ENCODE peak calls at places on chromosome 11, in four cellular contexts. One of them, this sample, is unnamed. For H3K9me3, the result is how much of the 10 kb centered on the place peaks cover.

GRCh38 chr11:9853929-9854557 is 190.2 kb downstream of the SWAP70 start:
- DNase-seq in A549: no peak
- DNase-seq in ovary: no peak
- DNase-seq in transverse colon: no peak
- DNase-seq in this sample: no peak

GRCh38 chr11:78586452-78587046 is 11.9 kb upstream of the NARS2 start:
- DNase-seq in transverse colon: no peak
- DNase-seq in ovary: no peak
- DNase-seq in A549: peak
- DNase-seq in this sample: no peak

GRCh38 chr11:2103666-2104523 is 35.3 kb downstream of the IGF2 start:
- DNase-seq in ovary: peak
- DNase-seq in transverse colon: no peak
- DNase-seq in A549: no peak
- DNase-seq in this sample: no peak

GRCh38 chr11:78101073-78101472 is 21.4 kb upstream of the NDUFC2 start:
- DNase-seq in A549: no peak
- DNase-seq in transverse colon: no peak
- DNase-seq in ovary: no peak
- DNase-seq in this sample: no peak

GRCh38 chr11:64331569-64332371 is 8.2 kb upstream of the CCDC88B start:
- DNase-seq in transverse colon: peak
- DNase-seq in A549: peak
- DNase-seq in ovary: no peak
- DNase-seq in this sample: peak

GRCh38 chr11:31769241-31769640 is 41.9 kb downstream of the PAX6 start:
- DNase-seq in A549: no peak
- DNase-seq in transverse colon: no peak
- DNase-seq in ovary: no peak
- DNase-seq in this sample: no peak

GRCh38 chr11:107683807-107684206 is 28.0 kb downstream of the SLN start:
- DNase-seq in A549: peak
- DNase-seq in ovary: no peak
- DNase-seq in transverse colon: no peak
- DNase-seq in this sample: no peak

GRCh38 chr11:130999992-131000770 is 83.9 kb upstream of the SNX19 start:
- DNase-seq in A549: peak
- DNase-seq in transverse colon: no peak
- DNase-seq in ovary: no peak
- DNase-seq in this sample: no peak

GRCh38 chr11:73184953-73185671 is 33.0 kb upstream of the P2RY2 start:
- DNase-seq in A549: peak
- DNase-seq in transverse colon: peak
- DNase-seq in ovary: no peak
- DNase-seq in this sample: peak

DNA sequence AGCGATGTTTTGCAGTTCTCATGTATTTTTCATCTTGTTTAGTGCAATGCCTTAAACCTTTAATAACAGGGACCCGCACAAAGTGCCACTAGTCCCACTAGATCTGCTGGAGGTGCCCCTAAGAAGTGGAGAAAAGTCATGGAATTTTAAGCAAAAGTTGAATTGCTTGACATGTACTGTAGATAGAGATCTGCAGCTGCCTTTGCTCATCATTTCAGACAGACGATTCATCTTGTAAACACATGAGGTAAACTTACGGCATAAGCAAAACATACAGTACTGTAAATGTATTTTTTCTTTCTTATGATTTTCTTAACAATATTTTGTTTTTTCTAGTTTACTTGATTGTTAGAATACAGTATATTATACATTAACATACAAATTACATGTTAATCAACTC is 295.6 kb downstream of the CASP12 start:
- DNase-seq in transverse colon: no peak
- DNase-seq in ovary: no peak
- DNase-seq in A549: no peak
- DNase-seq in this sample: no peak
- TF ChIP-seq POLR2A in transverse colon: no peak
- TF ChIP-seq POLR2A in ovary: no peak
- TF ChIP-seq POLR2A in A549: no peak
- TF ChIP-seq POLR2A in this sample: no peak

DNA sequence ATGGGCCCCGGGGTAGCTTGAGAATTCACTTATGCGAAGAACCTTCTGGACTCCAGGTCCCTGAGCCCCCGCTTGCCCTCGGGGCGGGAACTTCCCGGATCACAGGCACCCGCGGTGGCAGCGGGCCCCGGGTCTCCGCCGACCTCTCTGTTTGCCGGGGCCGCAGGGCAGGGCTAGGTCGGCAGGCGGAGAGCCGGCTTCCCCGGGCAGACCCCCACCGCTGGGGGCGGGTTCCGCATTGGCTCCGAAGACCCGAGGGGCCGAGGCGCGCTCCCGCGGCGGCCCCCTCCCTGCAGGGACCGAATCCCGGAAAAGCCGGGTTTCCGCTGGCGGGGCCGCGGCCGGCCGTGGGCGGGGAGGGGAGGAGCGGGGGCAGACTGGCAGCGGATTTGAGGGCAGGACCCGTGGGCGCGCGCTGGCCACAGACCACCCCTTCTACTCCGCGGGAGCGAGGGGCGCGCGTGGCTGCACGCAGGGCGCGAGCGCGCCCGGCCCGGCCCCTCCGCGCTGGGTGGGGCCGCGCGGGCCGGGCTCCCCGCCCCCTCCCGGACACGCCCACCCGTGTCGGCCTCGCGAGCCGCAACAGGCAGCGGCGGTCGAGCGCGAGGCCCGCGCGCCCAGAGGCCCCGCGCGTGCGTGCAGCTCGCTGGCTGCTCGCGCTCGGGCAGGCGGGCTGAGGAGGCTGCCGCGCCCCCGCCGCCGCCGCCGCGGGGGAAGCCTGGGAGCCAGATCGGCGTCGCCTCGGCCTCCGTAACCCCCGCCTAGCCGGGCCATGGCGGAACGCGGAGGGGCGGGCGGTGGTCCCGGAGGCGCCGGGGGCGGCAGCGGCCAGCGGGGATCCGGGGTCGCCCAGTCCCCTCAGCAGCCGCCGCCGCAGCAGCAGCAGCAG is at the start of gene PACS1:
- DNase-seq in A549: peak
- DNase-seq in ovary: peak
- DNase-seq in transverse colon: peak
- DNase-seq in this sample: peak
- TF ChIP-seq CTCF in A549: no peak
- TF ChIP-seq CTCF in ovary: no peak
- TF ChIP-seq CTCF in transverse colon: no peak
- TF ChIP-seq CTCF in this sample: no peak

DNA sequence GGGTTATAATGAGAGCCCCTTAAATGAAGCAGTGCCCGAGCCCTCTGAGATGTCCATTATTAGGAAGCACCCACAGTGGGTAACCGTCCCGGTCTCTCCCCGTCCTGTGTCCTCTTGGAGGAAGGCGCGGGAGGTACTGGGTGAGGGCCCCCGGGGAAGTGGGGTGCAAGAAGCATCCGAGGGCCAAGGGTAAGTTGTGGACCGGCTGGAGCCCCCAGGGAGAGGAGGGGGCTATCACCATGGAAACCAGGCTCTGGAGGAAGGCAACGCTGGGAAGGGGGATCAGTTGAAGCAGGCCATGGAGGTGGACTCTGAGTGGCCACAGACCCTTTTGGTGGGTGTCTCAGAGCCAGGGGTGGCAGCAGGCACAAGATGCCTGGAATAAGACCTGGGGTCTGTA is 173.6 kb downstream of the ST3GAL4 start:
- DNase-seq in ovary: no peak
- DNase-seq in transverse colon: no peak
- DNase-seq in A549: no peak
- DNase-seq in this sample: no peak
- H3K9me3 ChIP-seq in ovary: under half
- H3K9me3 ChIP-seq in transverse colon: under half
- H3K9me3 ChIP-seq in A549: under half
- H3K9me3 ChIP-seq in this sample: under half

GRCh38 chr11:124605719-124606118 is 5.5 kb upstream of the PANX3 start:
- DNase-seq in ovary: no peak
- DNase-seq in A549: no peak
- DNase-seq in transverse colon: peak
- DNase-seq in this sample: no peak

GRCh38 chr11:124600924-124601323 is 10.3 kb upstream of the PANX3 start:
- DNase-seq in transverse colon: no peak
- DNase-seq in A549: no peak
- DNase-seq in ovary: no peak
- DNase-seq in this sample: no peak

GRCh38 chr11:124602193-124602592 is 9.0 kb upstream of the PANX3 start:
- DNase-seq in transverse colon: no peak
- DNase-seq in ovary: no peak
- DNase-seq in A549: no peak
- DNase-seq in this sample: no peak

GRCh38 chr11:124597661-124598060 is 13.6 kb upstream of the PANX3 start:
- DNase-seq in ovary: no peak
- DNase-seq in A549: no peak
- DNase-seq in transverse colon: no peak
- DNase-seq in this sample: no peak

GRCh38 chr11:124602751-124603150 is 8.5 kb upstream of the PANX3 start:
- DNase-seq in transverse colon: no peak
- DNase-seq in ovary: no peak
- DNase-seq in A549: no peak
- DNase-seq in this sample: no peak
- TF ChIP-seq POLR2A in transverse colon: no peak
- TF ChIP-seq POLR2A in ovary: no peak
- TF ChIP-seq POLR2A in A549: no peak
- TF ChIP-seq POLR2A in this sample: no peak